ENCODE peak calls at places on chromosomes 1 and 21, in ten cellular contexts. W is endothelial cell; Z is CD8-positive, alpha-beta T cell; T is NCI-H1417; E is RPMI8226; A is GDM1; L is PC-3; Q is stimulated activated CD4-positive, alpha-beta T cell treated with anti-CD3 and anti-CD28 coated beads, Interleukin-4, amount 100 ng/mL, for 48 hours; B is breast epithelium; O is NCI-H510A treated with DMSO at 0.1 percent for 48 hours. H is an unnamed sample.

GRCh38 chr1:225945564-225945963 is 4.5 kb upstream of the LEFTY2 start:
- DNase-seq in T (no peak), B (no peak), Q (no peak), L (no peak), E (no peak), A (no peak), Z (no peak), O (no peak), W (no peak), H (no peak)

GRCh38 chr21:44700101-44701022 is 3.4 kb downstream of the KRTAP10-12 start:
- DNase-seq in W (no peak), T (peak), Z (no peak), Q (no peak), E (no peak), B (peak), A (no peak), L (no peak), O (no peak), H (no peak)

GRCh38 chr21:45347712-45348477 is 57.1 kb upstream of the COL18A1 start:
- DNase-seq in O (no peak), A (no peak), T (no peak), Z (no peak), E (no peak), B (no peak), Q (no peak), L (no peak), W (no peak), H (no peak)

GRCh38 chr1:156019946-156020292 is 832 bp downstream of the SSR2 start:
- DNase-seq in L (no peak), W (no peak), A (no peak), Z (no peak), O (no peak), E (no peak), B (no peak), T (no peak), Q (no peak), H (no peak)

GRCh38 chr1:198254521-198254920 is 97.7 kb downstream of the NEK7 start:
- DNase-seq in A (no peak), L (peak), W (no peak), B (no peak), Z (no peak), E (no peak), T (no peak), O (no peak), Q (no peak), H (no peak)

GRCh38 chr1:41641483-41641829 is 157.0 kb upstream of the EDN2 start:
- DNase-seq in L (no peak), W (no peak), B (no peak), T (no peak), Q (no peak), A (no peak), O (no peak), Z (no peak), E (no peak), H (no peak)

GRCh38 chr1:71047635-71048607 is at the start of gene PTGER3:
- DNase-seq in E (peak), W (peak), Q (peak), B (peak), A (no peak), Z (peak), T (peak), O (peak), L (no peak), H (no peak)

GRCh38 chr1:228206582-228207351 is 1.1 kb upstream of the OBSCN start:
- DNase-seq in L (no peak), A (no peak), Q (no peak), T (no peak), O (no peak), Z (no peak), B (no peak), W (no peak), E (no peak), H (no peak)

GRCh38 chr1:6757719-6758435 is 27.4 kb upstream of the CAMTA1 start:
- DNase-seq in A (no peak), Q (no peak), Z (no peak), B (no peak), T (no peak), L (no peak), W (no peak), O (no peak), E (no peak), H (no peak)

GRCh38 chr1:228838717-228839500 is 103.6 kb downstream of the RHOU start:
- DNase-seq in E (no peak), L (peak), B (no peak), W (no peak), A (no peak), T (no peak), Q (no peak), Z (no peak), O (no peak), H (no peak)

GRCh38 chr1:178575611-178576331 is 62.9 kb downstream of the TEX35 start:
- DNase-seq in L (no peak), W (no peak), O (no peak), Q (no peak), E (peak), A (no peak), Z (no peak), T (peak), B (no peak), H (no peak)

GRCh38 chr1:27656157-27656893 is 15.7 kb downstream of the IFI6 start:
- DNase-seq in A (peak), E (peak), B (peak), W (no peak), Q (no peak), Z (no peak), T (peak), L (peak), O (no peak), H (no peak)

GRCh38 chr1:69952691-69953090 is 252.7 kb downstream of the LRRC40 start:
- DNase-seq in E (no peak), O (no peak), Q (no peak), T (no peak), W (no peak), A (no peak), Z (no peak), L (no peak), B (no peak), H (no peak)

GRCh38 chr1:211145944-211146343 is 12.0 kb upstream of the KCNH1 start:
- DNase-seq in E (peak), Z (no peak), Q (no peak), O (peak), B (no peak), A (no peak), L (no peak), W (no peak), T (peak), H (no peak)

GRCh38 chr1:183416850-183417690 is 1.1 kb downstream of the NMNAT2 start:
- DNase-seq in T (peak), Z (peak), L (no peak), B (peak), A (peak), Q (peak), O (peak), E (no peak), W (peak), H (no peak)

GRCh38 chr21:32330784-32331311 is 32.2 kb downstream of the MRAP start:
- DNase-seq in B (no peak), E (no peak), O (no peak), A (no peak), W (no peak), T (peak), Q (no peak), L (no peak), Z (no peak), H (no peak)

GRCh38 chr1:206735553-206736031 is 35.0 kb upstream of the IL19 start:
- DNase-seq in O (no peak), A (no peak), B (no peak), T (no peak), E (peak), W (no peak), L (no peak), Z (no peak), Q (no peak), H (no peak)

GRCh38 chr1:22414244-22414751 is 37.4 kb upstream of the ZBTB40 start:
- DNase-seq in T (peak), B (peak), Q (no peak), O (peak), Z (no peak), W (no peak), A (no peak), L (peak), E (peak), H (no peak)

GRCh38 chr1:232844791-232845190 is 39.6 kb downstream of the MAP10 start:
- DNase-seq in W (no peak), Q (no peak), B (no peak), L (peak), O (no peak), T (no peak), Z (no peak), E (no peak), A (no peak), H (peak)

GRCh38 chr1:228039504-228039903 is 32.7 kb downstream of the WNT3A start:
- DNase-seq in A (no peak), E (no peak), O (no peak), L (no peak), Q (no peak), B (no peak), W (no peak), T (no peak), Z (no peak), H (no peak)

GRCh38 chr1:43421976-43422750 is 31.6 kb downstream of the HYI start:
- DNase-seq in B (no peak), W (no peak), T (no peak), Z (no peak), O (no peak), A (no peak), Q (no peak), E (no peak), L (no peak), H (no peak)

GRCh38 chr1:54571803-54572202 is 23.8 kb downstream of the ACOT11 start:
- DNase-seq in W (peak), Z (no peak), E (no peak), T (no peak), O (no peak), B (no peak), L (no peak), Q (no peak), A (peak), H (no peak)

GRCh38 chr1:178587975-178588374 is 75.1 kb downstream of the TEX35 start:
- DNase-seq in W (no peak), Z (no peak), O (no peak), T (no peak), Q (no peak), E (no peak), L (no peak), A (no peak), B (no peak), H (no peak)

GRCh38 chr1:65255088-65256050 is 54.0 kb upstream of the DNAJC6 start:
- DNase-seq in Q (no peak), O (peak), L (peak), A (no peak), Z (no peak), W (peak), B (no peak), E (no peak), T (peak), H (no peak)

GRCh38 chr21:38455403-38455802 is 42.9 kb downstream of the ERG start:
- DNase-seq in L (no peak), O (no peak), Z (no peak), W (no peak), B (no peak), T (no peak), Q (no peak), A (no peak), E (no peak), H (no peak)

GRCh38 chr1:119488216-119488615 is 18.8 kb upstream of the HSD3B1 start:
- DNase-seq in O (no peak), T (no peak), Z (no peak), W (no peak), E (no peak), A (no peak), B (no peak), L (no peak), Q (no peak), H (no peak)

GRCh38 chr21:36396971-36397370 is 11.8 kb downstream of the CHAF1B start:
- DNase-seq in O (no peak), B (no peak), Q (no peak), E (no peak), T (no peak), L (no peak), A (no peak), W (no peak), Z (no peak), H (no peak)

GRCh38 chr1:54084794-54085193 is 31.4 kb downstream of the TCEANC2 start:
- DNase-seq in L (no peak), W (no peak), T (no peak), Z (no peak), B (no peak), E (no peak), A (no peak), Q (no peak), O (no peak), H (no peak)

GRCh38 chr1:164263540-164263939 is 295.4 kb upstream of the PBX1 start:
- DNase-seq in L (peak), T (no peak), Q (no peak), O (no peak), E (no peak), Z (no peak), B (no peak), A (no peak), W (no peak), H (no peak)

GRCh38 chr1:10152709-10153284 is 57.6 kb upstream of the KIF1B start:
- DNase-seq in W (peak), E (peak), T (peak), Z (no peak), B (no peak), O (peak), L (peak), A (peak), Q (peak), H (no peak)

GRCh38 chr1:157438236-157439012 is 113.9 kb downstream of the FCRL5 start:
- DNase-seq in W (no peak), L (peak), Z (no peak), T (no peak), E (no peak), Q (no peak), O (no peak), A (no peak), B (no peak), H (no peak)

GRCh38 chr1:37288900-37289299 is 185.5 kb upstream of the ZC3H12A start:
- DNase-seq in W (no peak), L (no peak), O (no peak), A (no peak), Q (no peak), T (no peak), B (no peak), Z (no peak), E (peak), H (no peak)

GRCh38 chr1:40478276-40478675 is 1.2 kb downstream of the ZFP69 start:
- DNase-seq in Q (no peak), B (no peak), W (no peak), E (no peak), Z (no peak), A (no peak), O (no peak), T (no peak), L (no peak), H (no peak)

GRCh38 chr1:37434292-37434907 is 40.0 kb upstream of the ZC3H12A start:
- DNase-seq in Q (peak), O (peak), B (no peak), A (peak), W (peak), L (peak), T (peak), E (peak), Z (peak), H (no peak)

GRCh38 chr1:84785231-84785630 is 95.0 kb upstream of the SSX2IP start:
- DNase-seq in Z (no peak), T (no peak), O (no peak), A (no peak), B (peak), W (no peak), E (no peak), Q (no peak), L (no peak), H (no peak)

GRCh38 chr1:8574985-8575384 is 242.5 kb downstream of the RERE start:
- DNase-seq in Z (no peak), E (no peak), B (no peak), A (no peak), O (no peak), W (no peak), L (peak), T (no peak), Q (no peak), H (no peak)

GRCh38 chr1:30929135-30929889 is 20.8 kb upstream of the SDC3 start:
- DNase-seq in T (peak), E (peak), Z (peak), A (peak), B (no peak), L (peak), W (peak), O (peak), Q (peak), H (no peak)

GRCh38 chr1:1781526-1781903 is 3.2 kb upstream of the NADK start:
- DNase-seq in E (no peak), A (no peak), Q (no peak), Z (no peak), T (no peak), O (peak), B (no peak), W (no peak), L (no peak), H (no peak)

GRCh38 chr1:179107706-179108629 is 26.1 kb downstream of the TOR3A start:
- DNase-seq in Z (no peak), O (no peak), B (no peak), Q (no peak), T (no peak), L (no peak), E (no peak), W (no peak), A (no peak), H (no peak)